ENCODE peak calls at places on chromosome 5, in four cellular contexts. Y, B, J and U are unnamed samples.

GRCh38 chr5:132669455-132669820 is 4.4 kb upstream of the IL4 start:
- DNase-seq in B (no peak), J (peak), Y (no peak), U (no peak)

GRCh38 chr5:127595484-127596368 is 53.2 kb upstream of the CTXN3 start:
- DNase-seq in Y (no peak), J (no peak), B (no peak), U (no peak)

GRCh38 chr5:94111209-94112004 is 370.0 kb upstream of the POU5F2 start:
- DNase-seq in B (peak), J (peak), Y (peak), U (peak)

GRCh38 chr5:32587067-32587551 is 1.8 kb downstream of the SUB1 start:
- DNase-seq in B (no peak), J (no peak), Y (no peak), U (no peak)

GRCh38 chr5:66306105-66306843 is 162.2 kb downstream of the SREK1 start:
- DNase-seq in J (peak), B (peak), Y (peak), U (peak)

GRCh38 chr5:112847306-112847705 is 13.8 kb upstream of the SRP19 start:
- DNase-seq in J (no peak), Y (no peak), B (no peak), U (no peak)

GRCh38 chr5:33072296-33072695 is 361.2 kb downstream of the NPR3 start:
- DNase-seq in J (no peak), B (no peak), Y (no peak), U (no peak)

GRCh38 chr5:55172937-55173695 is at the start of gene CDC20B:
- DNase-seq in Y (peak), J (peak), B (peak), U (peak)

GRCh38 chr5:179375966-179376365 is 30.7 kb upstream of the ADAMTS2 start:
- DNase-seq in Y (no peak), J (no peak), B (no peak), U (no peak)

GRCh38 chr5:146962801-146963355 is 84.3 kb upstream of the PPP2R2B start:
- DNase-seq in B (no peak), J (no peak), Y (no peak), U (no peak)

GRCh38 chr5:119276976-119277375 is 78.8 kb upstream of the TNFAIP8 start:
- DNase-seq in J (no peak), B (no peak), Y (no peak), U (no peak)

GRCh38 chr5:74851684-74852353 is 14.4 kb downstream of the FAM169A start:
- DNase-seq in J (no peak), Y (no peak), B (no peak), U (no peak)

GRCh38 chr5:1644810-1645571 is 121.2 kb upstream of the LPCAT1 start:
- DNase-seq in Y (peak), J (peak), B (peak), U (peak)

GRCh38 chr5:66981266-66981665 is 215.3 kb downstream of the CD180 start:
- DNase-seq in B (no peak), J (no peak), Y (no peak), U (no peak)

GRCh38 chr5:109496112-109496511 is 86.3 kb upstream of the PJA2 start:
- DNase-seq in B (no peak), Y (no peak), J (no peak), U (peak)

GRCh38 chr5:132773114-132773513 is 3.9 kb downstream of the SEPTIN8 start:
- DNase-seq in J (no peak), B (no peak), Y (peak), U (no peak)

GRCh38 chr5:164637931-164638521 is 1132.6 kb downstream of the MAT2B start:
- DNase-seq in B (no peak), J (no peak), Y (no peak), U (no peak)

GRCh38 chr5:172602712-172603289 is 38.3 kb upstream of the NEURL1B start:
- DNase-seq in J (no peak), B (no peak), Y (no peak), U (no peak)

GRCh38 chr5:83097582-83098265 is 20.4 kb downstream of the XRCC4 start:
- DNase-seq in J (no peak), B (no peak), Y (no peak), U (no peak)

GRCh38 chr5:10268100-10268499 is 18.0 kb downstream of the CCT5 start:
- DNase-seq in B (no peak), J (no peak), Y (no peak), U (no peak)

GRCh38 chr5:69217154-69217731 is 17.4 kb upstream of the CDK7 start:
- DNase-seq in Y (no peak), J (no peak), B (no peak), U (no peak)

GRCh38 chr5:44300551-44300950 is 88.7 kb downstream of the FGF10 start:
- DNase-seq in Y (no peak), J (no peak), B (no peak), U (no peak)

GRCh38 chr5:1765141-1765879 is 34.3 kb downstream of the MRPL36 start:
- DNase-seq in J (no peak), Y (no peak), B (no peak), U (no peak)